ENCODE peak calls at places on chromosomes 1 and 21, in seven cellular contexts. One of them, this sample, is unnamed.

GRCh38 chr1:27306892-27307850 is 14.8 kb upstream of the TMEM222 start:
- DNase-seq in A549: peak; percentile 33
- DNase-seq in IMR-90: no peak
- DNase-seq in stomach: no peak
- DNase-seq in adrenal gland: no peak
- DNase-seq in endothelial cell of umbilical vein: no peak
- DNase-seq in prostate gland: no peak
- DNase-seq in this sample: no peak

GRCh38 chr1:155295183-155295941 is 5.9 kb downstream of the PKLR start:
- DNase-seq in A549: no peak
- DNase-seq in IMR-90: no peak
- DNase-seq in stomach: no peak
- DNase-seq in adrenal gland: no peak
- DNase-seq in endothelial cell of umbilical vein: no peak
- DNase-seq in prostate gland: no peak
- DNase-seq in this sample: peak; percentile 56

GRCh38 chr1:195345149-195345548 is 1263.1 kb downstream of the KCNT2 start:
- DNase-seq in A549: peak; percentile 4
- DNase-seq in IMR-90: no peak
- DNase-seq in stomach: no peak
- DNase-seq in adrenal gland: no peak
- DNase-seq in endothelial cell of umbilical vein: no peak
- DNase-seq in prostate gland: no peak
- DNase-seq in this sample: no peak

GRCh38 chr1:203282720-203283542 is 22.4 kb upstream of the BTG2 start:
- DNase-seq in A549: no peak
- DNase-seq in IMR-90: no peak
- DNase-seq in stomach: no peak
- DNase-seq in adrenal gland: no peak
- DNase-seq in endothelial cell of umbilical vein: no peak
- DNase-seq in prostate gland: no peak
- DNase-seq in this sample: peak; percentile 78

GRCh38 chr1:12477936-12478611 is 139.9 kb downstream of the DHRS3 start:
- DNase-seq in A549: peak; percentile 97
- DNase-seq in IMR-90: peak; percentile 99
- DNase-seq in stomach: peak; percentile 69
- DNase-seq in adrenal gland: peak; percentile 67
- DNase-seq in endothelial cell of umbilical vein: peak; percentile 96
- DNase-seq in prostate gland: peak; percentile 94
- DNase-seq in this sample: peak; percentile 78

GRCh38 chr1:5576111-5577065 is 415.8 kb downstream of the NPHP4 start:
- DNase-seq in A549: no peak
- DNase-seq in IMR-90: no peak
- DNase-seq in stomach: peak; percentile 14
- DNase-seq in adrenal gland: no peak
- DNase-seq in endothelial cell of umbilical vein: no peak
- DNase-seq in prostate gland: no peak
- DNase-seq in this sample: no peak

GRCh38 chr1:147338571-147338970 is 96.1 kb downstream of the CHD1L start:
- DNase-seq in A549: no peak
- DNase-seq in IMR-90: no peak
- DNase-seq in stomach: no peak
- DNase-seq in adrenal gland: no peak
- DNase-seq in endothelial cell of umbilical vein: no peak
- DNase-seq in prostate gland: no peak
- DNase-seq in this sample: no peak

GRCh38 chr1:194755241-194755953 is 1569.0 kb upstream of the B3GALT2 start:
- DNase-seq in A549: no peak
- DNase-seq in IMR-90: peak; percentile 6
- DNase-seq in stomach: no peak
- DNase-seq in adrenal gland: no peak
- DNase-seq in endothelial cell of umbilical vein: no peak
- DNase-seq in prostate gland: no peak
- DNase-seq in this sample: no peak

GRCh38 chr1:235147269-235147668 is 13.8 kb downstream of the RBM34 start:
- DNase-seq in A549: no peak
- DNase-seq in IMR-90: no peak
- DNase-seq in stomach: no peak
- DNase-seq in adrenal gland: no peak
- DNase-seq in endothelial cell of umbilical vein: no peak
- DNase-seq in prostate gland: no peak
- DNase-seq in this sample: no peak

GRCh38 chr1:167669209-167670139 is 39.4 kb downstream of the RCSD1 start:
- DNase-seq in A549: no peak
- DNase-seq in IMR-90: no peak
- DNase-seq in stomach: no peak
- DNase-seq in adrenal gland: no peak
- DNase-seq in endothelial cell of umbilical vein: no peak
- DNase-seq in prostate gland: no peak
- DNase-seq in this sample: no peak

GRCh38 chr1:29698033-29698432 is 461.7 kb downstream of the PTPRU start:
- DNase-seq in A549: peak; percentile 36
- DNase-seq in IMR-90: peak; percentile 59
- DNase-seq in stomach: no peak
- DNase-seq in adrenal gland: no peak
- DNase-seq in endothelial cell of umbilical vein: no peak
- DNase-seq in prostate gland: no peak
- DNase-seq in this sample: no peak

GRCh38 chr1:156014829-156015228 is 5.9 kb downstream of the SSR2 start:
- DNase-seq in A549: no peak
- DNase-seq in IMR-90: no peak
- DNase-seq in stomach: no peak
- DNase-seq in adrenal gland: no peak
- DNase-seq in endothelial cell of umbilical vein: no peak
- DNase-seq in prostate gland: no peak
- DNase-seq in this sample: no peak

GRCh38 chr1:26786437-26787380 is 1.0 kb upstream of the PIGV start:
- DNase-seq in A549: no peak
- DNase-seq in IMR-90: peak; percentile 86
- DNase-seq in stomach: peak; percentile 62
- DNase-seq in adrenal gland: peak; percentile 71
- DNase-seq in endothelial cell of umbilical vein: peak; percentile 72
- DNase-seq in prostate gland: peak; percentile 20
- DNase-seq in this sample: peak; percentile 87

GRCh38 chr1:82086739-82087138 is 286.0 kb downstream of the ADGRL2 start:
- DNase-seq in A549: no peak
- DNase-seq in IMR-90: no peak
- DNase-seq in stomach: no peak
- DNase-seq in adrenal gland: no peak
- DNase-seq in endothelial cell of umbilical vein: no peak
- DNase-seq in prostate gland: no peak
- DNase-seq in this sample: no peak

GRCh38 chr21:15327637-15328265 is 263.0 kb upstream of the NRIP1 start:
- DNase-seq in A549: no peak
- DNase-seq in IMR-90: no peak
- DNase-seq in stomach: no peak
- DNase-seq in adrenal gland: no peak
- DNase-seq in endothelial cell of umbilical vein: no peak
- DNase-seq in prostate gland: no peak
- DNase-seq in this sample: no peak

GRCh38 chr1:19504796-19505693 is 19.7 kb upstream of the CAPZB start:
- DNase-seq in A549: peak; percentile 78
- DNase-seq in IMR-90: peak; percentile 95
- DNase-seq in stomach: no peak
- DNase-seq in adrenal gland: peak; percentile 68
- DNase-seq in endothelial cell of umbilical vein: peak; percentile 86
- DNase-seq in prostate gland: no peak
- DNase-seq in this sample: no peak

GRCh38 chr1:205693421-205693991 is 13.2 kb upstream of the SLC45A3 start:
- DNase-seq in A549: no peak
- DNase-seq in IMR-90: no peak
- DNase-seq in stomach: no peak
- DNase-seq in adrenal gland: no peak
- DNase-seq in endothelial cell of umbilical vein: no peak
- DNase-seq in prostate gland: no peak
- DNase-seq in this sample: peak; percentile 68

GRCh38 chr1:33972676-33973395 is 109.0 kb downstream of the HMGB4 start:
- DNase-seq in A549: no peak
- DNase-seq in IMR-90: peak; percentile 8
- DNase-seq in stomach: no peak
- DNase-seq in adrenal gland: peak; percentile 80
- DNase-seq in endothelial cell of umbilical vein: no peak
- DNase-seq in prostate gland: peak; percentile 66
- DNase-seq in this sample: no peak

GRCh38 chr1:30550365-30551220 is 172.8 kb downstream of the MATN1 start:
- DNase-seq in A549: no peak
- DNase-seq in IMR-90: no peak
- DNase-seq in stomach: no peak
- DNase-seq in adrenal gland: no peak
- DNase-seq in endothelial cell of umbilical vein: no peak
- DNase-seq in prostate gland: no peak
- DNase-seq in this sample: peak; percentile 29

GRCh38 chr1:101161619-101162018 is 75.2 kb upstream of the S1PR1 start:
- DNase-seq in A549: no peak
- DNase-seq in IMR-90: no peak
- DNase-seq in stomach: no peak
- DNase-seq in adrenal gland: no peak
- DNase-seq in endothelial cell of umbilical vein: peak; percentile 95
- DNase-seq in prostate gland: no peak
- DNase-seq in this sample: no peak

GRCh38 chr1:111990026-111990877 is 784 bp upstream of the KCND3 start:
- DNase-seq in A549: no peak
- DNase-seq in IMR-90: no peak
- DNase-seq in stomach: peak; percentile 27
- DNase-seq in adrenal gland: peak; percentile 42
- DNase-seq in endothelial cell of umbilical vein: no peak
- DNase-seq in prostate gland: peak; percentile 37
- DNase-seq in this sample: no peak
- TF ChIP-seq POLR2A in A549: no peak
- TF ChIP-seq POLR2A in IMR-90: no peak
- TF ChIP-seq POLR2A in stomach: no peak
- TF ChIP-seq POLR2A in adrenal gland: no peak
- TF ChIP-seq POLR2A in endothelial cell of umbilical vein: no peak
- TF ChIP-seq POLR2A in prostate gland: peak; percentile 16
- TF ChIP-seq POLR2A in this sample: no peak

GRCh38 chr21:42973991-42974831 is at the start of gene PKNOX1:
- DNase-seq in A549: peak; percentile 98
- DNase-seq in IMR-90: peak; percentile 98
- DNase-seq in stomach: peak; percentile 100
- DNase-seq in adrenal gland: peak; percentile 99
- DNase-seq in endothelial cell of umbilical vein: peak; percentile 98
- DNase-seq in prostate gland: peak; percentile 99
- DNase-seq in this sample: peak; percentile 100
- TF ChIP-seq POLR2A in A549: peak; percentile 8
- TF ChIP-seq POLR2A in IMR-90: no peak
- TF ChIP-seq POLR2A in stomach: no peak
- TF ChIP-seq POLR2A in adrenal gland: peak; percentile 53
- TF ChIP-seq POLR2A in endothelial cell of umbilical vein: no peak
- TF ChIP-seq POLR2A in prostate gland: peak; percentile 65
- TF ChIP-seq POLR2A in this sample: peak; percentile 8

DNA sequence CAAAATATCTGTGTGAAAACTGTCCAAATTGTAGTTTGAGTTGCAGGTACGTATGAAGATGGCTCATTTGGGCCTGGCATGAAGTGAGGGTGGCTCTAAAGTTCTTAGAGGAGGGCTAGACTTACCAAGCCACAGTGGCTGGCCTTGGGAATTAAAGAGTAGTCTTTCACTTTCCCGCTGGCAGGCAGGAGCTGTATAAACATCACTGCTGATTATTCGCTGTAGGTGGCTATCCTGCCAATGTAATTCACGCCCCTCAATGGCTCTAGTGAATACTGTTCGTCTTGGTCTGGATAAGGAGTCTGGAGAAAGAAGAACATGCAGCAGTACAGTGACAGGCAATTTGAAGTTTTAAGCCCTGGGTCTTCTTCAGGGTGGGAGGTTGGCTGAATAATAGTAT is 31.0 kb downstream of the UROD start:
- DNase-seq in A549: no peak
- DNase-seq in IMR-90: no peak
- DNase-seq in stomach: no peak
- DNase-seq in adrenal gland: no peak
- DNase-seq in endothelial cell of umbilical vein: no peak
- DNase-seq in prostate gland: no peak
- DNase-seq in this sample: no peak
- TF ChIP-seq POLR2A in A549: no peak
- TF ChIP-seq POLR2A in IMR-90: no peak
- TF ChIP-seq POLR2A in stomach: no peak
- TF ChIP-seq POLR2A in adrenal gland: no peak
- TF ChIP-seq POLR2A in endothelial cell of umbilical vein: no peak
- TF ChIP-seq POLR2A in prostate gland: no peak
- TF ChIP-seq POLR2A in this sample: no peak

DNA sequence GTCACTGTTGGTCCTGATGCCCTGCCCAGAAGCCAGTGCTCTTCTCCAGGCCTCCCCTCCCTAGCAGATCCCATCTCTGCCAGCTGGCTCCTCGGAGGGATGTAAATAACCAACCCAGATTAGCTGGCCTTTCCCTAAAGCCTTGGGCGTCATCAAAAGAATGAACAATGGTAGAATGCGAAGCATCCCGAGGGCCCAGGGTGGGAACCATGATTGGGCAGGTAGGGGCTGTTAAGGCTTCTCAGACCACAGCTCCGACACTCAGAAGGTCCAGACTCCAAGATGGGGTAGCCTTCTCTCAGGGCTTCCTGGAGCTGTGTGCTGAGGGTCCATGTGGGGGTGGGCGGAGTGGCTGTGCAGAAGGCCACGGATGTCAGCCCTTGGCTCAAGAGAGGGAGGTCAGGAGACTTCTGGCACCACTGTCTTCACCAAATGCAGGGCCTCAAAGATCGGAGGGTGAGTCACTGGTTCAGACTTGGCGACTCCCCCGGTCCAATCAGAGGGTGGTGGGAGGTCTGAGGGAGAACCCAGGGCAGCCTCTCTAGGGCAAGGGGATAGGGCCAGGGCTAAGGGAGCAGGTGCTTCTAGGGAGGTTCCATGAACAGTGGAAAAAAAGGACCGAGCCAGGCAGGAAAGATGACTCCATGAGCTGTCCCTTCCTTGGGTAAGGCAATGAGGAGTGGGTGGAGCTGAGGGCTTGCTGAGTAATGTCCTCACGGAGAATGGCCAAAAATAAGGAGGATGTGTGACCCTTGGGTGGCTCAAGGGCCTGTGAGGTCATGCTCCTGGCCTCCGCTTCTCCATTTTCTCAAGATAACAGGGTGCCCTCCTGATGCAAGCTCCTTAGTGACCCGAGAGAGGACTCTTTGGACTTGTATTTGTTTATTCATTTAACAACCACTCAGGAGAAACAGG is 58.4 kb upstream of the EPS8L3 start:
- DNase-seq in A549: peak; percentile 58
- DNase-seq in IMR-90: peak; percentile 57
- DNase-seq in stomach: no peak
- DNase-seq in adrenal gland: peak; percentile 81
- DNase-seq in endothelial cell of umbilical vein: no peak
- DNase-seq in prostate gland: no peak
- DNase-seq in this sample: peak; percentile 79
- TF ChIP-seq POLR2A in A549: no peak
- TF ChIP-seq POLR2A in IMR-90: no peak
- TF ChIP-seq POLR2A in stomach: no peak
- TF ChIP-seq POLR2A in adrenal gland: no peak
- TF ChIP-seq POLR2A in endothelial cell of umbilical vein: no peak
- TF ChIP-seq POLR2A in prostate gland: no peak
- TF ChIP-seq POLR2A in this sample: no peak

This sample was measured in spleen.